ENCODE peak calls at places on chromosomes 12 and 14, in seven cellular contexts. One of them, this sample, is unnamed.

GRCh38 chr12:91952916-91953315 is 192.7 kb downstream of the BTG1 start:
- DNase-seq in substantia nigra: no peak
- DNase-seq in heart left ventricle: no peak
- DNase-seq in esophagus squamous epithelium: no peak
- DNase-seq in GM23248: no peak
- DNase-seq in neural progenitor cell: no peak
- DNase-seq in neuronal stem cell: no peak
- DNase-seq in this sample: no peak

GRCh38 chr14:31902002-31902401 is 175.1 kb upstream of the ARHGAP5 start:
- DNase-seq in GM23248: no peak
- DNase-seq in esophagus squamous epithelium: no peak
- DNase-seq in heart left ventricle: no peak
- DNase-seq in substantia nigra: no peak
- DNase-seq in neural progenitor cell: no peak
- DNase-seq in neuronal stem cell: no peak
- DNase-seq in this sample: no peak

GRCh38 chr14:76829016-76829365 is 2.8 kb downstream of the LRRC74A start:
- DNase-seq in GM23248: peak; percentile 34
- DNase-seq in esophagus squamous epithelium: no peak
- DNase-seq in heart left ventricle: no peak
- DNase-seq in substantia nigra: peak; percentile 20
- DNase-seq in neuronal stem cell: no peak
- DNase-seq in neural progenitor cell: no peak
- DNase-seq in this sample: peak; percentile 58

GRCh38 chr12:70393787-70394519 is 27.9 kb downstream of the KCNMB4 start:
- DNase-seq in GM23248: peak; percentile 82
- DNase-seq in neuronal stem cell: no peak
- DNase-seq in heart left ventricle: no peak
- DNase-seq in neural progenitor cell: no peak
- DNase-seq in esophagus squamous epithelium: no peak
- DNase-seq in substantia nigra: no peak
- DNase-seq in this sample: no peak

GRCh38 chr12:29113101-29113500 is 36.0 kb upstream of the FAR2 start:
- DNase-seq in esophagus squamous epithelium: no peak
- DNase-seq in neuronal stem cell: no peak
- DNase-seq in GM23248: peak; percentile 68
- DNase-seq in heart left ventricle: no peak
- DNase-seq in neural progenitor cell: no peak
- DNase-seq in substantia nigra: no peak
- DNase-seq in this sample: no peak

GRCh38 chr14:54192610-54193009 is 204.2 kb upstream of the CDKN3 start:
- DNase-seq in esophagus squamous epithelium: no peak
- DNase-seq in heart left ventricle: no peak
- DNase-seq in neural progenitor cell: no peak
- DNase-seq in GM23248: no peak
- DNase-seq in substantia nigra: no peak
- DNase-seq in neuronal stem cell: no peak
- DNase-seq in this sample: no peak

GRCh38 chr12:56374726-56375597 is 12.3 kb upstream of the APOF start:
- DNase-seq in substantia nigra: no peak
- DNase-seq in GM23248: no peak
- DNase-seq in esophagus squamous epithelium: no peak
- DNase-seq in heart left ventricle: no peak
- DNase-seq in neural progenitor cell: no peak
- DNase-seq in neuronal stem cell: no peak
- DNase-seq in this sample: no peak

GRCh38 chr12:26740348-26740747 is 92.6 kb downstream of the ITPR2 start:
- DNase-seq in GM23248: no peak
- DNase-seq in esophagus squamous epithelium: no peak
- DNase-seq in neural progenitor cell: no peak
- DNase-seq in neuronal stem cell: no peak
- DNase-seq in heart left ventricle: no peak
- DNase-seq in substantia nigra: no peak
- DNase-seq in this sample: no peak

GRCh38 chr14:95207475-95208253 is 50.3 kb upstream of the DICER1 start:
- DNase-seq in neural progenitor cell: no peak
- DNase-seq in heart left ventricle: no peak
- DNase-seq in esophagus squamous epithelium: no peak
- DNase-seq in GM23248: no peak
- DNase-seq in neuronal stem cell: no peak
- DNase-seq in substantia nigra: no peak
- DNase-seq in this sample: no peak

GRCh38 chr14:34374998-34375740 is 86.9 kb downstream of the SPTSSA start:
- DNase-seq in esophagus squamous epithelium: no peak
- DNase-seq in neuronal stem cell: no peak
- DNase-seq in GM23248: peak; percentile 26
- DNase-seq in neural progenitor cell: no peak
- DNase-seq in heart left ventricle: no peak
- DNase-seq in substantia nigra: no peak
- DNase-seq in this sample: no peak

GRCh38 chr12:113875681-113876080 is 90.4 kb downstream of the RBM19 start:
- DNase-seq in neural progenitor cell: no peak
- DNase-seq in GM23248: no peak
- DNase-seq in neuronal stem cell: no peak
- DNase-seq in heart left ventricle: no peak
- DNase-seq in substantia nigra: no peak
- DNase-seq in esophagus squamous epithelium: no peak
- DNase-seq in this sample: no peak

GRCh38 chr12:53938276-53939140 is at the start of gene HOXC13:
- DNase-seq in neuronal stem cell: peak; percentile 65
- DNase-seq in esophagus squamous epithelium: no peak
- DNase-seq in heart left ventricle: no peak
- DNase-seq in substantia nigra: no peak
- DNase-seq in GM23248: peak; percentile 50
- DNase-seq in neural progenitor cell: peak; percentile 83
- DNase-seq in this sample: peak; percentile 65

GRCh38 chr12:295132-295531 is 32.5 kb upstream of the SLC6A13 start:
- DNase-seq in esophagus squamous epithelium: no peak
- DNase-seq in heart left ventricle: no peak
- DNase-seq in substantia nigra: no peak
- DNase-seq in neuronal stem cell: no peak
- DNase-seq in neural progenitor cell: no peak
- DNase-seq in GM23248: no peak
- DNase-seq in this sample: no peak

GRCh38 chr14:70698288-70698687 is 56.6 kb downstream of the TTC9 start:
- DNase-seq in neuronal stem cell: no peak
- DNase-seq in neural progenitor cell: no peak
- DNase-seq in substantia nigra: no peak
- DNase-seq in esophagus squamous epithelium: no peak
- DNase-seq in heart left ventricle: no peak
- DNase-seq in GM23248: peak; percentile 72
- DNase-seq in this sample: no peak

GRCh38 chr12:97752129-97752528 is 289.5 kb downstream of the RMST start:
- DNase-seq in heart left ventricle: no peak
- DNase-seq in GM23248: no peak
- DNase-seq in esophagus squamous epithelium: no peak
- DNase-seq in substantia nigra: no peak
- DNase-seq in neural progenitor cell: no peak
- DNase-seq in neuronal stem cell: no peak
- DNase-seq in this sample: no peak

GRCh38 chr14:102074415-102074964 is 12.4 kb downstream of the HSP90AA1 start:
- DNase-seq in heart left ventricle: no peak
- DNase-seq in esophagus squamous epithelium: no peak
- DNase-seq in neural progenitor cell: no peak
- DNase-seq in GM23248: no peak
- DNase-seq in neuronal stem cell: no peak
- DNase-seq in substantia nigra: no peak
- DNase-seq in this sample: no peak

GRCh38 chr14:56189306-56189705 is 71.1 kb downstream of the PELI2 start:
- DNase-seq in substantia nigra: no peak
- DNase-seq in neural progenitor cell: no peak
- DNase-seq in neuronal stem cell: no peak
- DNase-seq in heart left ventricle: no peak
- DNase-seq in GM23248: peak; percentile 80
- DNase-seq in esophagus squamous epithelium: no peak
- DNase-seq in this sample: no peak

GRCh38 chr14:27528328-27528727 is 930.5 kb upstream of the NOVA1 start:
- DNase-seq in neural progenitor cell: peak; percentile 62
- DNase-seq in esophagus squamous epithelium: no peak
- DNase-seq in neuronal stem cell: peak; percentile 18
- DNase-seq in GM23248: peak; percentile 7
- DNase-seq in substantia nigra: no peak
- DNase-seq in heart left ventricle: no peak
- DNase-seq in this sample: no peak

GRCh38 chr14:77151245-77151644 is 9.7 kb upstream of the ZDHHC22 start:
- DNase-seq in neuronal stem cell: peak; percentile 20
- DNase-seq in neural progenitor cell: peak; percentile 67
- DNase-seq in GM23248: peak; percentile 39
- DNase-seq in substantia nigra: no peak
- DNase-seq in heart left ventricle: no peak
- DNase-seq in esophagus squamous epithelium: no peak
- DNase-seq in this sample: no peak

GRCh38 chr14:99537399-99537798 is 56.2 kb downstream of the CCNK start:
- DNase-seq in neuronal stem cell: no peak
- DNase-seq in substantia nigra: no peak
- DNase-seq in heart left ventricle: no peak
- DNase-seq in neural progenitor cell: peak; percentile 43
- DNase-seq in GM23248: peak; percentile 89
- DNase-seq in esophagus squamous epithelium: no peak
- DNase-seq in this sample: no peak
- H3K27ac ChIP-seq in neuronal stem cell: no peak overlapping the region
- H3K27ac ChIP-seq in substantia nigra: no peak overlapping the region
- H3K27ac ChIP-seq in heart left ventricle: no peak overlapping the region
- H3K27ac ChIP-seq in neural progenitor cell: no peak overlapping the region
- H3K27ac ChIP-seq in GM23248: no peak overlapping the region
- H3K27ac ChIP-seq in esophagus squamous epithelium: peak overlapping the region; percentile 82
- H3K27ac ChIP-seq in this sample: no peak overlapping the region

GRCh38 chr12:95237315-95237714 is 19.7 kb downstream of the VEZT start:
- DNase-seq in neuronal stem cell: no peak
- DNase-seq in esophagus squamous epithelium: no peak
- DNase-seq in GM23248: no peak
- DNase-seq in neural progenitor cell: no peak
- DNase-seq in heart left ventricle: no peak
- DNase-seq in substantia nigra: no peak
- DNase-seq in this sample: no peak
- H3K27ac ChIP-seq in neuronal stem cell: no peak overlapping the region
- H3K27ac ChIP-seq in esophagus squamous epithelium: no peak overlapping the region
- H3K27ac ChIP-seq in GM23248: no peak overlapping the region
- H3K27ac ChIP-seq in neural progenitor cell: no peak overlapping the region
- H3K27ac ChIP-seq in heart left ventricle: no peak overlapping the region
- H3K27ac ChIP-seq in substantia nigra: no peak overlapping the region
- H3K27ac ChIP-seq in this sample: no peak overlapping the region

DNA sequence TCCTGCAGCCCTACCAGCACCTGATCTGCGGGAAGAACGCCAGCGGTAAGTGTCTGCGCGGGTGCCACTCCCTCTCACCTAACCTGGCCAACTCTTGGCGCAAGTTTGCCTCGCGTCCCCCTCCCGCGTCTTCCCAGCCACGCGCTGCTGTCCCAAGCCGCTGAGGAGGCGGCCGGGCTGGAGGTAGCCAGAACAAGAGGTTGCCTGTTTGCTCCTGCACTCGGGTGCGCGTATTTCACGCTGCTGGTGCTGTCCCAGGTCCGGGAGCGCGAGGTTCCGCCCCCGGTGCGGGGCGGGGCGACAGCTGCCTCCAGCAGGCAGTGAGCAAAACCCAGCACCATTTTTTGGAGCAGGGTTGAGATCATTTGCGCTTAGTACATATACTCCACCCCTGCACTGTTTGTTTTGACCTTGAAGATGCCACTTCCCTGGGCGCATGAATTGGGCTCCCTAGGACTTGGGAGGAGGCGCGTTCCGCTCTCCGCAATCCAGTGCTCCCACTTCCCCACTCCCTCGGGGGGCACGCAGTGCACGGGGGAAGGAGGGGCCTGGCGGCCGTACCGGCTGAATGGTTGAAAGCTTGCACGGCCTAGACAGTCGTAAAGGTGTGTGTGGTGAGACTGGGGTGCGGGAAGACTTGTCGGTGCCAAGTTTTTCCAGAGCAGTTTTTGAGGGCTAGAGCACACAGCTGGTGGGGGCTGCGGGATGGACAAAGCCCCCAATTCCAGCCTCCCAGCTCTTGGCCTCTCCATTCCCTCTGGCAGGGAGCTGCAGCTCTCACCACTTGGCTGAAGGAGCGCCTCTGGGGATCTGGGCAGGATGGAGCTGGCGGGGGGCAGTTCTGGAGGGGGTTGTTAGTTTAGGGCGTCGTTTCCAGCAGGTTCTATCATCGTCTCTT is 226.9 kb upstream of the CRY1 start:
- DNase-seq in heart left ventricle: peak; percentile 71
- DNase-seq in neuronal stem cell: no peak
- DNase-seq in GM23248: peak; percentile 73
- DNase-seq in esophagus squamous epithelium: no peak
- DNase-seq in neural progenitor cell: peak; percentile 76
- DNase-seq in substantia nigra: no peak
- DNase-seq in this sample: peak; percentile 31
- H3K27ac ChIP-seq in heart left ventricle: no peak overlapping the region
- H3K27ac ChIP-seq in neuronal stem cell: no peak overlapping the region
- H3K27ac ChIP-seq in GM23248: no peak overlapping the region
- H3K27ac ChIP-seq in esophagus squamous epithelium: peak overlapping the region; percentile 79
- H3K27ac ChIP-seq in neural progenitor cell: no peak overlapping the region
- H3K27ac ChIP-seq in substantia nigra: no peak overlapping the region
- H3K27ac ChIP-seq in this sample: no peak overlapping the region

GRCh38 chr14:65070710-65071033 is 31.6 kb downstream of the MAX start:
- DNase-seq in esophagus squamous epithelium: no peak
- DNase-seq in neural progenitor cell: no peak
- DNase-seq in GM23248: peak; percentile 31
- DNase-seq in neuronal stem cell: no peak
- DNase-seq in substantia nigra: peak; percentile 38
- DNase-seq in heart left ventricle: no peak
- DNase-seq in this sample: no peak
- H3K27ac ChIP-seq in esophagus squamous epithelium: peak overlapping the region; percentile 63
- H3K27ac ChIP-seq in neural progenitor cell: no peak overlapping the region
- H3K27ac ChIP-seq in GM23248: no peak overlapping the region
- H3K27ac ChIP-seq in neuronal stem cell: no peak overlapping the region
- H3K27ac ChIP-seq in substantia nigra: peak overlapping the region; percentile 52
- H3K27ac ChIP-seq in heart left ventricle: no peak overlapping the region
- H3K27ac ChIP-seq in this sample: no peak overlapping the region

DNA sequence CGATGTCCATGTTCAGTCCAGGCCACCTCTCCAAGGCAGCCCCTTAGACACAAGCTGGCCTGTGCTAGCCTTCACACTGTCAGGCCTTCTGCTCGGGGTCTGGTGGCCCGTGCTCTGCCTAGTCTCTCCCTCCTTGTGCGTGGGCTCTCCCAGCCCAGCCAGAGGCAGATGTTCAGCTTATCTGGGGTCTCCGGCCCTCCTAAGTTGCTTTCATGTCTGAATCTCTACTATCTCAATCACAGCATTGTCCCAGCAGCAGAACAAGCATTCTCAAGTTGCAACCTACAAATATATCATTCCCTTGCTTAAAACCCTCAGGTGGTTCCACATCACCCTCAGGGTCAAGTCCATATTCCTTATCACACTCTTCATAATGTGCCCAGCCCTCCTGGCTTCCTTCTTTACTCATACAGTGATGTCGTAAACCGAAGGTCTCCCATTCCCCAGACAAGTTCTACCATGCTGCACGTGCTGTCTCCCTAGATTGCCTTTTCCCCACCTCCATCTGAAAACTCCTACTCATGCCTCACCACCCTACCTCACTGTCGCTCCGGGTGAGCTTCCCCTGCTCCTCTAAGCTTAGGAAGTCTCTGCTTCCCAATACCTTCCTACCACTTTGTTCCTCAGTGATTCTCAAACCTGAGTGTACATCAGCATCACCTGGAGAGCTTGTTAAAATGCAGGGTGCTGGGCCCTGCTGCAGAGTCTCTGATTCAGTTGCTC is 1.5 kb downstream of the KRT73 start:
- DNase-seq in neural progenitor cell: no peak
- DNase-seq in esophagus squamous epithelium: no peak
- DNase-seq in GM23248: no peak
- DNase-seq in substantia nigra: no peak
- DNase-seq in neuronal stem cell: no peak
- DNase-seq in heart left ventricle: no peak
- DNase-seq in this sample: no peak
- H3K27ac ChIP-seq in neural progenitor cell: no peak overlapping the region
- H3K27ac ChIP-seq in esophagus squamous epithelium: no peak overlapping the region
- H3K27ac ChIP-seq in GM23248: no peak overlapping the region
- H3K27ac ChIP-seq in substantia nigra: no peak overlapping the region
- H3K27ac ChIP-seq in neuronal stem cell: no peak overlapping the region
- H3K27ac ChIP-seq in heart left ventricle: no peak overlapping the region
- H3K27ac ChIP-seq in this sample: no peak overlapping the region

GRCh38 chr12:39406257-39406656 is 36.7 kb downstream of the KIF21A start:
- DNase-seq in heart left ventricle: no peak
- DNase-seq in neural progenitor cell: no peak
- DNase-seq in GM23248: no peak
- DNase-seq in substantia nigra: no peak
- DNase-seq in neuronal stem cell: no peak
- DNase-seq in esophagus squamous epithelium: no peak
- DNase-seq in this sample: no peak
- H3K27ac ChIP-seq in heart left ventricle: no peak overlapping the region
- H3K27ac ChIP-seq in neural progenitor cell: no peak overlapping the region
- H3K27ac ChIP-seq in GM23248: no peak overlapping the region
- H3K27ac ChIP-seq in substantia nigra: no peak overlapping the region
- H3K27ac ChIP-seq in neuronal stem cell: no peak overlapping the region
- H3K27ac ChIP-seq in esophagus squamous epithelium: no peak overlapping the region
- H3K27ac ChIP-seq in this sample: no peak overlapping the region